ENCODE peak calls at places on chromosomes 13 and 19, in ten cellular contexts. V is PC-3; J is SIG-M5; W is AG04449; K is memory B cell; Q is left colon; H is activated CD8-positive, alpha-beta memory T cell treated with anti-CD3 and anti-CD28 coated beads for 24 hours; A is thoracic aorta; F is stimulated activated CD4-positive, alpha-beta T cell treated with anti-CD3 and anti-CD28 coated beads, TNF-alpha, amount 100 ng/mL, for 48 hours; E is lower leg skin. Y is an unnamed sample.

GRCh38 chr19:50203281-50204080 is at the start of gene MYH14:
- DNase-seq in J (no peak), E (peak), W (no peak), K (no peak), V (peak), H (peak), A (peak), F (peak), Q (peak), Y (peak)

GRCh38 chr19:46349311-46349993 is 2.6 kb downstream of the PPP5C start:
- DNase-seq in H (no peak), E (no peak), Q (no peak), K (no peak), W (no peak), V (no peak), F (no peak), J (no peak), A (no peak), Y (no peak)

GRCh38 chr13:28679628-28680027 is 20.7 kb downstream of the POMP start:
- DNase-seq in A (no peak), K (no peak), V (peak), J (no peak), W (no peak), E (no peak), H (no peak), Q (no peak), F (no peak), Y (no peak)

GRCh38 chr13:48184260-48184659 is 48.7 kb upstream of the ITM2B start:
- DNase-seq in F (no peak), Q (no peak), K (no peak), E (no peak), A (no peak), J (no peak), W (no peak), H (no peak), V (no peak), Y (no peak)

GRCh38 chr13:113187263-113187669 is 21.2 kb downstream of the PCID2 start:
- DNase-seq in H (peak), F (peak), E (peak), J (peak), K (no peak), Q (peak), V (peak), A (peak), W (peak), Y (peak)

GRCh38 chr13:65460136-65460535 is 1770.0 kb downstream of the PCDH9 start:
- DNase-seq in V (no peak), Q (no peak), F (no peak), K (no peak), E (no peak), H (no peak), W (no peak), A (no peak), J (no peak), Y (no peak)

GRCh38 chr13:42534785-42535184 is 39.2 kb upstream of the TNFSF11 start:
- DNase-seq in E (no peak), W (no peak), V (no peak), J (no peak), K (no peak), H (no peak), F (no peak), Q (no peak), A (no peak), Y (no peak)

GRCh38 chr13:43360911-43361605 is 337.7 kb downstream of the DNAJC15 start:
- DNase-seq in E (no peak), W (no peak), H (no peak), Q (no peak), A (no peak), V (peak), J (no peak), F (no peak), K (no peak), Y (no peak)

GRCh38 chr13:50594276-50594970 is 249.1 kb downstream of the DLEU7 start:
- DNase-seq in V (no peak), K (peak), J (no peak), Q (peak), H (peak), W (no peak), E (no peak), A (no peak), F (peak), Y (no peak)

GRCh38 chr19:42345191-42345812 is 19.9 kb downstream of the MEGF8 start:
- DNase-seq in F (no peak), V (no peak), K (no peak), A (no peak), W (no peak), Q (no peak), E (no peak), J (no peak), H (no peak), Y (no peak)

GRCh38 chr19:40700083-40700482 is 9.6 kb upstream of the NUMBL start:
- DNase-seq in E (no peak), A (no peak), J (no peak), W (no peak), F (no peak), H (no peak), Q (no peak), K (no peak), V (no peak), Y (no peak)

GRCh38 chr19:15631817-15632216 is 8.9 kb upstream of the CYP4F3 start:
- DNase-seq in A (no peak), J (no peak), H (peak), W (no peak), K (no peak), F (no peak), E (no peak), Q (peak), V (peak), Y (peak)

GRCh38 chr13:32092471-32092870 is 60.9 kb downstream of the FRY start:
- DNase-seq in Q (no peak), E (no peak), A (no peak), K (no peak), V (no peak), J (no peak), H (no peak), F (no peak), W (no peak), Y (no peak)

GRCh38 chr19:44112802-44113137 is 429 bp upstream of the ZNF225 start:
- DNase-seq in F (no peak), V (no peak), K (no peak), W (no peak), H (no peak), J (no peak), E (no peak), Q (no peak), A (no peak), Y (no peak)

GRCh38 chr19:5949792-5950305 is 28.1 kb downstream of the RANBP3 start:
- DNase-seq in J (no peak), K (no peak), E (no peak), V (no peak), Q (no peak), W (no peak), F (peak), A (no peak), H (peak), Y (no peak)

GRCh38 chr13:102198418-102199322 is 203.2 kb downstream of the FGF14 start:
- DNase-seq in H (no peak), E (no peak), Q (no peak), J (no peak), W (no peak), A (no peak), V (peak), K (no peak), F (no peak), Y (no peak)

GRCh38 chr19:56566904-56567273 is 379 bp upstream of the ZNF470 start:
- DNase-seq in Q (peak), V (no peak), F (peak), E (peak), W (no peak), K (no peak), H (no peak), A (peak), J (no peak), Y (peak)

GRCh38 chr19:46878613-46879375 is 18.0 kb downstream of the ARHGAP35 start:
- DNase-seq in Q (no peak), E (no peak), W (no peak), H (peak), K (no peak), V (peak), F (no peak), A (no peak), J (no peak), Y (no peak)

GRCh38 chr19:38617283-38617763 is 430 bp downstream of the MAP4K1 start:
- DNase-seq in J (no peak), V (no peak), F (no peak), E (no peak), H (peak), W (no peak), K (peak), Q (peak), A (no peak), Y (no peak)

GRCh38 chr13:43154839-43155238 is 131.5 kb downstream of the DNAJC15 start:
- DNase-seq in F (no peak), V (no peak), A (no peak), E (no peak), W (no peak), K (no peak), J (no peak), Q (no peak), H (no peak), Y (no peak)

GRCh38 chr19:3852177-3852511 is 16.7 kb downstream of the ZFR2 start:
- DNase-seq in E (no peak), W (no peak), J (no peak), V (no peak), Q (no peak), H (no peak), F (no peak), K (no peak), A (no peak), Y (no peak)

GRCh38 chr19:9070066-9070465 is 16.8 kb upstream of the OR1M1 start:
- DNase-seq in F (no peak), K (no peak), H (no peak), W (no peak), J (no peak), Q (no peak), V (no peak), A (no peak), E (no peak), Y (no peak)

GRCh38 chr19:44723952-44724319 is 24.6 kb upstream of the BCL3 start:
- DNase-seq in A (peak), Q (peak), E (peak), W (no peak), K (peak), V (peak), F (peak), J (no peak), H (peak), Y (peak)

GRCh38 chr19:16462757-16463250 is 9.0 kb downstream of the EPS15L1 start:
- DNase-seq in W (no peak), H (no peak), F (no peak), E (no peak), Q (no peak), V (peak), A (no peak), J (no peak), K (no peak), Y (no peak)

GRCh38 chr13:39506559-39507390 is 96.2 kb downstream of the LHFPL6 start:
- DNase-seq in F (no peak), W (no peak), A (no peak), E (no peak), K (no peak), V (peak), Q (no peak), H (no peak), J (no peak), Y (peak)

GRCh38 chr19:3983936-3984583 is 1.2 kb downstream of the EEF2 start:
- DNase-seq in A (no peak), W (no peak), J (no peak), Q (peak), F (no peak), H (peak), E (peak), V (peak), K (no peak), Y (peak)

GRCh38 chr13:51297556-51297955 is 41.9 kb upstream of the SERPINE3 start:
- DNase-seq in V (no peak), W (no peak), F (no peak), J (no peak), H (no peak), K (no peak), E (no peak), Q (no peak), A (no peak), Y (no peak)

GRCh38 chr13:74243637-74244526 is 109.7 kb upstream of the KLF12 start:
- DNase-seq in V (peak), J (no peak), Q (no peak), K (no peak), E (no peak), F (no peak), W (peak), A (no peak), H (no peak), Y (no peak)

Y was measured in ureter.